ENCODE peak calls at places on chromosomes 13 and 19, in ten cellular contexts. A is lung; D is fibroblast of the aortic adventitia; V is NCI-H1092 treated with DMSO at 0.1 percent for 48 hours; R is NCI-H446 treated with DMSO at 0.1 percent for 48 hours; I is T-helper 17 cell; M is neural progenitor cell; P is NCI-H187 treated with DMSO at 0.1 percent for 48 hours; J is NCI-H345; C is effector CD4-positive, alpha-beta T cell. Q is an unnamed sample.
A peak's percentile ranks its signal among the peaks of the same experiment; 100 is the strongest.

GRCh38 chr13:112198611-112199010 is 131.7 kb downstream of the SOX1 start:
- DNase-seq in A (no peak), P (no peak), I (no peak), D (no peak), J (no peak), R (no peak), C (no peak), V (no peak), M (no peak), Q (no peak)

GRCh38 chr19:21197589-21198295 is 55.9 kb downstream of the ZNF431 start:
- DNase-seq in M (no peak), R (no peak), A (no peak), P (no peak), C (no peak), D (no peak), V (no peak), J (no peak), I (no peak), Q (no peak)

GRCh38 chr13:20415288-20415644 is 110.4 kb downstream of the CRYL1 start:
- DNase-seq in A (no peak), R (no peak), V (no peak), C (no peak), D (no peak), J (no peak), P (no peak), I (no peak), M (no peak), Q (no peak)

GRCh38 chr19:41753936-41754529 is 1.3 kb upstream of the CEACAM6 start:
- DNase-seq in P (no peak), J (peak; percentile 27), D (peak; percentile 22), A (peak; percentile 70), R (no peak), I (peak; percentile 63), C (peak; percentile 62), M (peak; percentile 27), V (peak; percentile 77), Q (peak; percentile 45)

GRCh38 chr13:105193026-105193425 is 1342.4 kb downstream of the EFNB2 start:
- DNase-seq in M (no peak), V (no peak), P (no peak), J (no peak), A (no peak), R (peak; percentile 52), I (no peak), D (no peak), C (no peak), Q (no peak)

GRCh38 chr13:22091222-22091970 is 420.5 kb downstream of the FGF9 start:
- DNase-seq in R (no peak), C (no peak), P (no peak), V (no peak), A (no peak), D (peak; percentile 68), M (no peak), J (no peak), I (no peak), Q (no peak)

GRCh38 chr13:31050486-31051400 is 111.0 kb downstream of the HSPH1 start:
- DNase-seq in D (peak; percentile 52), M (peak; percentile 20), C (no peak), P (no peak), V (no peak), I (no peak), J (no peak), A (no peak), R (no peak), Q (no peak)

GRCh38 chr13:23159205-23159586 is 21.6 kb upstream of the SGCG start:
- DNase-seq in I (no peak), A (no peak), C (no peak), R (no peak), M (peak; percentile 82), J (peak; percentile 32), D (peak; percentile 2), V (no peak), P (no peak), Q (no peak)

GRCh38 chr13:31807090-31807541 is 67.8 kb downstream of the RXFP2 start:
- DNase-seq in P (no peak), I (peak; percentile 31), M (no peak), A (no peak), C (peak; percentile 5), D (no peak), J (no peak), R (no peak), V (no peak), Q (no peak)

GRCh38 chr13:113369881-113370280 is 6.0 kb upstream of the GRTP1 start:
- DNase-seq in V (no peak), D (no peak), R (no peak), I (no peak), A (no peak), P (no peak), M (no peak), C (no peak), J (no peak), Q (no peak)

Q was measured in NCI-H146.